ENCODE peak calls at places on chromosomes 7 and 10, in four cellular contexts. U is WTC11, J is HepG2, E is K562. O is an unnamed sample.

GRCh38 chr10:77637474-77637985 is at the start of gene KCNMA1:
- DNase-seq in U (peak), J (no peak), E (no peak), O (peak)

GRCh38 chr10:89148061-89148460 is 59.1 kb downstream of the CH25H start:
- DNase-seq in U (no peak), J (no peak), E (no peak), O (no peak)

GRCh38 chr7:128932862-128933821 is 4.6 kb upstream of the IRF5 start:
- DNase-seq in U (no peak), J (no peak), E (no peak), O (no peak)

GRCh38 chr7:18356195-18356645 is 139.3 kb upstream of the HDAC9 start:
- DNase-seq in U (no peak), J (peak), E (peak), O (peak)

GRCh38 chr10:35884657-35885071 is 242.6 kb upstream of the FZD8 start:
- DNase-seq in U (no peak), J (no peak), E (no peak), O (no peak)

GRCh38 chr10:43076311-43076875 is 476 bp upstream of the RET start:
- DNase-seq in U (peak), J (no peak), E (peak), O (peak)

GRCh38 chr7:119711104-119711503 is 561.9 kb upstream of the KCND2 start:
- DNase-seq in U (no peak), J (no peak), E (no peak), O (no peak)

GRCh38 chr10:85047170-85047834 is 718.9 kb downstream of the CCSER2 start:
- DNase-seq in U (no peak), J (no peak), E (no peak), O (no peak)

GRCh38 chr7:99092064-99092720 is 51.7 kb downstream of the SMURF1 start:
- DNase-seq in U (no peak), J (peak), E (no peak), O (no peak)

GRCh38 chr10:111316607-111317006 is 239.8 kb downstream of the ADRA2A start:
- DNase-seq in U (no peak), J (no peak), E (no peak), O (no peak)

GRCh38 chr10:59733321-59733720 is 19.9 kb downstream of the MRLN start:
- DNase-seq in U (no peak), J (no peak), E (no peak), O (no peak)

GRCh38 chr7:54179321-54180029 is 362.7 kb upstream of the VSTM2A start:
- DNase-seq in U (no peak), J (no peak), E (no peak), O (no peak)

GRCh38 chr10:70603439-70603778 is 868 bp upstream of the PRF1 start:
- DNase-seq in U (no peak), J (no peak), E (no peak), O (no peak)

GRCh38 chr7:29278362-29279070 is 83.9 kb downstream of the CHN2 start:
- DNase-seq in U (no peak), J (no peak), E (no peak), O (no peak)

GRCh38 chr10:21954132-21954531 is 49.4 kb downstream of the DNAJC1 start:
- DNase-seq in U (no peak), J (no peak), E (no peak), O (no peak)

GRCh38 chr7:3791327-3791726 is 490.3 kb downstream of the SDK1 start:
- DNase-seq in U (no peak), J (no peak), E (no peak), O (no peak)

GRCh38 chr7:3787717-3788311 is 486.8 kb downstream of the SDK1 start:
- DNase-seq in U (no peak), J (no peak), E (no peak), O (no peak)

DNA sequence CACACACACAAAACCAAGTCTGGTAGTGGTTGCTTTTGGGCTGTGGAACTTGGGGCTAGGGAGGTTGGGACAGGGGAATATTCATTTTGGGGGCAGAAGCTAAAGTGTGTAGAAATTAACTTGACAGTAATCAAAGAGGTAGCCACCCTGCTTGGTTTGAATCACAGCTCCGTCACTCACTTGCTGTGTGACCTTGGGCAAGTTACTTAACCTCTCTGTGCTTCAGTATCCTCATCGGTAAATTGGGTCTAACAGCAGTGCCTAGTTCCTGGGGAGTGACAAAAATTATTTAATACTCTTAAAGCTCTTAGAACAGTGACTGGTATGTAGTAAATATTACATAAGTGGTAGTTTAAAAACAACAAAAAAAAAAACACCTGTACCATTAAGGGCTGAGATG is 489.8 kb downstream of the SDK1 start:
- DNase-seq in U (no peak), J (no peak), E (no peak), O (no peak)
- TF ChIP-seq NR3C1 in U (no peak), J (no peak), E (no peak), O (no peak)

DNA sequence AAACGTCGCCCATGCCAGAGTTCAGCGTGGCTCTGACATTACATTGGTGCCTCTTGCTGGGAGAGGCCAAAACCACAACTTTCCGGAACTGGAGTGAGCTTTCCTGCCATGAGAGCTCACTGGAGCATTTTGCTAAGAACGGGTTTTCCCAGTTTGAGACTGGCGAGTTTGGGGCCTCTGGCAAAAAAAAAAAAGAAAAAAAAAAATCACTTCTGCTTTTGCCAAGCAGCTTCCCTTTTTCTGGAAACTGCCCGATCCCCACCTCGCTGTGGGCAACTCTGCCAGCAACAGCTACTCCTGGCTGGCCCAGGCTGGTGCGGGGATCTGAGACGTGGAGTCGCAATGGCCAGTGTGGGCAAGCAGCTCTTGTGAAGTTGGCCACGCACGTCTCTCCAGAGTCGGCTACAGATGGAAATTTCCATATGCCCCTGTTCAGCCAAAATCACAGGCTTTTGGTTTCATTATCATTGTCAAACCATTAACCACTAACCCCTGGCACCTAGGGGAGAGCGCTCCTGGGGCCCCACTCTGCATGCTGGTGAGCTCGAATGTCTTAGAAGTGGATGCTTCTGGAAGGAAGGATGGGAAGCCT is 25.7 kb downstream of the PRKAG2 start:
- DNase-seq in U (peak), J (no peak), E (no peak), O (no peak)
- TF ChIP-seq NR3C1 in U (no peak), J (no peak), E (no peak), O (no peak)

GRCh38 chr10:32246685-32247084 is 100.3 kb downstream of the EPC1 start:
- DNase-seq in U (no peak), J (no peak), E (no peak), O (no peak)
- TF ChIP-seq NR3C1 in U (no peak), J (no peak), E (no peak), O (no peak)

GRCh38 chr7:159014297-159015062 is 130.2 kb downstream of the VIPR2 start:
- DNase-seq in U (no peak), J (no peak), E (no peak), O (no peak)

GRCh38 chr7:159010951-159011820 is 133.5 kb downstream of the VIPR2 start:
- DNase-seq in U (no peak), J (no peak), E (no peak), O (no peak)

GRCh38 chr7:159013825-159014289 is 130.8 kb downstream of the VIPR2 start:
- DNase-seq in U (no peak), J (no peak), E (no peak), O (no peak)

GRCh38 chr7:159013181-159013690 is 131.4 kb downstream of the VIPR2 start:
- DNase-seq in U (no peak), J (no peak), E (no peak), O (no peak)

GRCh38 chr7:159012353-159013069 is 132.2 kb downstream of the VIPR2 start:
- DNase-seq in U (no peak), J (no peak), E (no peak), O (peak)
- TF ChIP-seq NR3C1 in U (no peak), J (no peak), E (no peak), O (no peak)

DNA sequence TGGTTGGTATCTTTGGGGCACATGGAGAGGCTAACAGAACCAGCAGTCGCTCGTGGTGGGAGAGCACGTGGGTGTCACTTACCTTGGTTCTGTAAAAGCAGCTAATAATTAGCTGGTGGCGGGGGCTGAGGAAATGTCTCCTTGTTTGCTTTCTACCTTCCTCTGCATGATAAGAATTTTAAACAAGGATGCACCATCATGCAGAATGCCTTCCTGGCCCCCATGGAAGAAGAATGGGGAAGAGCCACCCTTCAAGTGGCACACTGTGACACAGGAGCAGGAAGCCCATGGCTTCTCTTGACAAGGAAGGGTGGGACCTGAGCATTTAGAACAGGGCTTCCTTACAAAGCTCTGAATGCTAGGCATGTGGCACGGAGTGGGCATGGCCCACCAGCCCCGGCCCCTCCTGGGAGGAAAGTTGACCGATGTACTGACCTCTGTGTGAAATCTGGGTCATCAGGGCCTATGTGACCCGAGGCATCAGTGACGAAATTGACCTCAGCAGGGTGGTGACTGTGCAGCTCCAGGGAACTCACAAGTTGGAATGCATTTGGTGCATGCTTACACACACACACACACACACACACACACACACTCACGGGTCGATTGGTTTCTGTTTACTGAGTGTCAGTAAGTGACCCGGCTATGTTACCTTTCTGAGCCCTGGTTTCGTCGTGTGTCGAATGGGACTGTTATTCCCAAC is 116.9 kb upstream of the ANLN start:
- DNase-seq in U (no peak), J (peak), E (no peak), O (no peak)
- TF ChIP-seq NR3C1 in U (no peak), J (no peak), E (no peak), O (no peak)

DNA sequence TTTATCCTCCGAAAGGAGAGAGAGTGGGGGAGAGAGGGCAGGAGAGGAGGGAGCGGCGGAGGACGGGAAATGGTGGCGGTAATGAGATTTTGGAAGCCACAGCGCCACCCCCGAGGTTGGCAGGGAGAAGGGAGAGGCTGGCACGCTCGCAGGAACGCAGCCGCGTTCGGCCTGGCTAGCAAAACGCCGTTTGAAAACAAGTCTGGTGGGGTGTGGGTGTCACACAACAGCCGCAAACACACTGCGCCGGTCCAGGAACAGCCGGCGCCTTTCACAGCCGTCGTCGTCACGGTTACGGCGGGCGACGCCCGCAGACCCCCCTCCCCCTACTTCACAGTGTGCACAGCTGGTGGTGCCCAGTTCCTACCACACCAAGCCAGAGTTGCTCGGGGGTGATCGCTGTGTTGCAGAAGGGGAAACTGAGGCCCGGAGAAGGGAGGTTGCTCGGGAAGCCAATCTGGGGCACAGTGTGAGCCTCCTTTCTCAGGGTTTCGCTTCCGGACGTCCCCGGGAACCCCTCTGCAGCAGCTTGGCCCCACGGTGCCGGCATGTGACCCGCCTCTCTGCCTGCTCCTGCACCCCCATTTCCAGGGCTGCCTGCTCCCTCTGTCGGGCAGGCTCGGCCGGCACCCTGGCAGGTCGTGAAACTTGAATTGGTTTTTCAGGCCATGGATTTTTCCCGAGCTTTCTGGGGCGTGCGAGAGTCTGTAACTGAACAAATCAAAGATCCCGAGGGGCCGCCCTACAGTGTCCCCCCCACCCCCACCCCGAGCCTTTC is 57.8 kb downstream of the UNCX start:
- DNase-seq in U (no peak), J (no peak), E (no peak), O (no peak)
- TF ChIP-seq NR3C1 in U (no peak), J (no peak), E (no peak), O (no peak)

DNA sequence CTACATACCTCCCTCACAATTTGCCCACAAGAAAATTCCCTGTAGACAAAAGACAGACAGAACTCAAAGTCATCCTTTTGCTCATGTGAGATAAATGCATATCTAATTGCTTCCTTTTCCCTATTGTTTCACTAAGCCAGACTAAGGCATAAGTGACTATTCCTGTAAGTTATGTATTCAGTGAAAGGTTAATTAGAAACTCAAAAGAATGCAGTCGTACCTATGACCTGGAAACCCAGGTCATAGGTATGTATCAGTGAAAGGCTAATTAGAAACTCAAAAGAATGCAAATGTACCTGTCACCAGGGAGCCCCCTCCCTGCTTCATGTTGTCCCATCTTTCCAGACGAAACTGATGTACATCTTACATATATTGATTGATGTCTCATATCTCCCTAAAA is 10.3 kb upstream of the GARS1 start:
- DNase-seq in U (no peak), J (no peak), E (no peak), O (no peak)
- TF ChIP-seq NR3C1 in U (no peak), J (no peak), E (no peak), O (no peak)

GRCh38 chr7:125641884-125642283 is 712.3 kb upstream of the POT1 start:
- DNase-seq in U (no peak), J (no peak), E (no peak), O (no peak)
- TF ChIP-seq NR3C1 in U (no peak), J (no peak), E (no peak), O (no peak)

O was measured in A549.